ENCODE peak calls at places on chromosome 4, in ten cellular contexts. One of them, this sample, is unnamed.

GRCh38 chr4:161189286-161190134 is 974.3 kb downstream of the FSTL5 start:
- DNase-seq in GM12865: no peak
- DNase-seq in vagina: no peak
- DNase-seq in immature natural killer cell: no peak
- DNase-seq in SHP77: no peak
- DNase-seq in cardiac muscle cell: no peak
- DNase-seq in NCI-H748 treated with DMSO at 0.1 percent for 48 hours: no peak
- DNase-seq in mesenchymal stem cell: no peak
- DNase-seq in iPS-NIHi11: no peak
- DNase-seq in WTC11: no peak
- DNase-seq in this sample: no peak

GRCh38 chr4:61277785-61278184 is 77.7 kb downstream of the ADGRL3 start:
- DNase-seq in GM12865: no peak
- DNase-seq in vagina: no peak
- DNase-seq in immature natural killer cell: no peak
- DNase-seq in SHP77: peak
- DNase-seq in cardiac muscle cell: peak
- DNase-seq in NCI-H748 treated with DMSO at 0.1 percent for 48 hours: peak
- DNase-seq in mesenchymal stem cell: no peak
- DNase-seq in iPS-NIHi11: peak
- DNase-seq in WTC11: no peak
- DNase-seq in this sample: no peak

GRCh38 chr4:118823471-118823870 is 12.5 kb downstream of the SEC24D start:
- DNase-seq in GM12865: no peak
- DNase-seq in vagina: no peak
- DNase-seq in immature natural killer cell: no peak
- DNase-seq in SHP77: no peak
- DNase-seq in cardiac muscle cell: no peak
- DNase-seq in NCI-H748 treated with DMSO at 0.1 percent for 48 hours: no peak
- DNase-seq in mesenchymal stem cell: no peak
- DNase-seq in iPS-NIHi11: peak
- DNase-seq in WTC11: no peak
- DNase-seq in this sample: no peak

GRCh38 chr4:85005865-85006377 is 39.4 kb upstream of the WDFY3 start:
- DNase-seq in GM12865: no peak
- DNase-seq in vagina: no peak
- DNase-seq in immature natural killer cell: no peak
- DNase-seq in SHP77: no peak
- DNase-seq in cardiac muscle cell: peak
- DNase-seq in NCI-H748 treated with DMSO at 0.1 percent for 48 hours: no peak
- DNase-seq in mesenchymal stem cell: peak
- DNase-seq in iPS-NIHi11: no peak
- DNase-seq in WTC11: no peak
- DNase-seq in this sample: no peak

GRCh38 chr4:133208694-133209285 is 59.7 kb downstream of the PCDH10 start:
- DNase-seq in GM12865: no peak
- DNase-seq in vagina: no peak
- DNase-seq in immature natural killer cell: no peak
- DNase-seq in SHP77: no peak
- DNase-seq in cardiac muscle cell: no peak
- DNase-seq in NCI-H748 treated with DMSO at 0.1 percent for 48 hours: no peak
- DNase-seq in mesenchymal stem cell: no peak
- DNase-seq in iPS-NIHi11: no peak
- DNase-seq in WTC11: no peak
- DNase-seq in this sample: no peak

GRCh38 chr4:78732332-78733104 is 43.6 kb upstream of the BMP2K start:
- DNase-seq in GM12865: no peak
- DNase-seq in vagina: no peak
- DNase-seq in immature natural killer cell: no peak
- DNase-seq in SHP77: no peak
- DNase-seq in cardiac muscle cell: no peak
- DNase-seq in NCI-H748 treated with DMSO at 0.1 percent for 48 hours: no peak
- DNase-seq in mesenchymal stem cell: no peak
- DNase-seq in iPS-NIHi11: no peak
- DNase-seq in WTC11: no peak
- DNase-seq in this sample: no peak

GRCh38 chr4:146121757-146122156 is 53.8 kb upstream of the LSM6 start:
- DNase-seq in GM12865: no peak
- DNase-seq in vagina: no peak
- DNase-seq in immature natural killer cell: no peak
- DNase-seq in SHP77: no peak
- DNase-seq in cardiac muscle cell: peak
- DNase-seq in NCI-H748 treated with DMSO at 0.1 percent for 48 hours: no peak
- DNase-seq in mesenchymal stem cell: no peak
- DNase-seq in iPS-NIHi11: no peak
- DNase-seq in WTC11: no peak
- DNase-seq in this sample: no peak

GRCh38 chr4:38411092-38411491 is 252.9 kb upstream of the KLF3 start:
- DNase-seq in GM12865: peak
- DNase-seq in vagina: no peak
- DNase-seq in immature natural killer cell: no peak
- DNase-seq in SHP77: no peak
- DNase-seq in cardiac muscle cell: no peak
- DNase-seq in NCI-H748 treated with DMSO at 0.1 percent for 48 hours: no peak
- DNase-seq in mesenchymal stem cell: no peak
- DNase-seq in iPS-NIHi11: no peak
- DNase-seq in WTC11: no peak
- DNase-seq in this sample: no peak

GRCh38 chr4:140976768-140977167 is 156.5 kb downstream of the RNF150 start:
- DNase-seq in GM12865: no peak
- DNase-seq in vagina: no peak
- DNase-seq in immature natural killer cell: no peak
- DNase-seq in SHP77: no peak
- DNase-seq in cardiac muscle cell: no peak
- DNase-seq in NCI-H748 treated with DMSO at 0.1 percent for 48 hours: no peak
- DNase-seq in mesenchymal stem cell: no peak
- DNase-seq in iPS-NIHi11: no peak
- DNase-seq in WTC11: no peak
- DNase-seq in this sample: no peak

GRCh38 chr4:54227261-54228063 is 1.6 kb upstream of the PDGFRA start:
- DNase-seq in GM12865: no peak
- DNase-seq in vagina: no peak
- DNase-seq in immature natural killer cell: no peak
- DNase-seq in SHP77: peak
- DNase-seq in cardiac muscle cell: peak
- DNase-seq in NCI-H748 treated with DMSO at 0.1 percent for 48 hours: peak
- DNase-seq in mesenchymal stem cell: peak
- DNase-seq in iPS-NIHi11: peak
- DNase-seq in WTC11: peak
- DNase-seq in this sample: peak

GRCh38 chr4:175536852-175537453 is 275.1 kb downstream of the GPM6A start:
- DNase-seq in GM12865: peak
- DNase-seq in vagina: no peak
- DNase-seq in immature natural killer cell: no peak
- DNase-seq in SHP77: peak
- DNase-seq in cardiac muscle cell: peak
- DNase-seq in NCI-H748 treated with DMSO at 0.1 percent for 48 hours: peak
- DNase-seq in mesenchymal stem cell: peak
- DNase-seq in iPS-NIHi11: peak
- DNase-seq in WTC11: no peak
- DNase-seq in this sample: no peak

GRCh38 chr4:179569549-179569948 is 2127.3 kb upstream of the AGA start:
- DNase-seq in GM12865: no peak
- DNase-seq in vagina: no peak
- DNase-seq in immature natural killer cell: no peak
- DNase-seq in SHP77: no peak
- DNase-seq in cardiac muscle cell: no peak
- DNase-seq in NCI-H748 treated with DMSO at 0.1 percent for 48 hours: no peak
- DNase-seq in mesenchymal stem cell: no peak
- DNase-seq in iPS-NIHi11: no peak
- DNase-seq in WTC11: no peak
- DNase-seq in this sample: no peak

GRCh38 chr4:24837296-24837695 is 41.9 kb downstream of the SOD3 start:
- DNase-seq in GM12865: no peak
- DNase-seq in vagina: no peak
- DNase-seq in immature natural killer cell: no peak
- DNase-seq in SHP77: no peak
- DNase-seq in cardiac muscle cell: no peak
- DNase-seq in NCI-H748 treated with DMSO at 0.1 percent for 48 hours: no peak
- DNase-seq in mesenchymal stem cell: no peak
- DNase-seq in iPS-NIHi11: no peak
- DNase-seq in WTC11: no peak
- DNase-seq in this sample: no peak

GRCh38 chr4:38160487-38161207 is 200.4 kb downstream of the PTTG2 start:
- DNase-seq in GM12865: peak
- DNase-seq in vagina: no peak
- DNase-seq in immature natural killer cell: no peak
- DNase-seq in SHP77: peak
- DNase-seq in cardiac muscle cell: peak
- DNase-seq in NCI-H748 treated with DMSO at 0.1 percent for 48 hours: peak
- DNase-seq in mesenchymal stem cell: peak
- DNase-seq in iPS-NIHi11: peak
- DNase-seq in WTC11: no peak
- DNase-seq in this sample: no peak